ENCODE peak calls at places on chromosome 20, in five cellular contexts. M is stimulated activated CD4-positive, alpha-beta T cell treated with anti-CD3 and anti-CD28 coated beads, Interleukin-12 subunit alpha, Interleukin-12 subunit beta, amount 100 ng/mL, for 4 hours; W is glutamatergic neuron; P is fibroblast of villous mesenchyme; G is psoas muscle. I is an unnamed sample.

GRCh38 chr20:19012671-19013070 is 199.1 kb downstream of the SCP2D1 start:
- DNase-seq in G (no peak), P (peak), W (no peak), M (no peak), I (no peak)

GRCh38 chr20:62959998-62960436 is 7.5 kb downstream of the SLC17A9 start:
- DNase-seq in G (no peak), P (no peak), W (no peak), M (no peak), I (no peak)

GRCh38 chr20:34637245-34638185 is 39.4 kb downstream of the PIGU start:
- DNase-seq in M (no peak), P (peak), W (no peak), G (no peak), I (no peak)

GRCh38 chr20:38809942-38810341 is 4.4 kb downstream of the PPP1R16B start:
- DNase-seq in W (no peak), M (no peak), P (no peak), G (no peak), I (no peak)

GRCh38 chr20:32505723-32506473 is 79.2 kb downstream of the NOL4L start:
- DNase-seq in M (no peak), P (no peak), W (peak), G (no peak), I (no peak)

GRCh38 chr20:13898012-13898612 is 92.3 kb downstream of the SEL1L2 start:
- DNase-seq in W (no peak), G (no peak), P (no peak), M (no peak), I (no peak)

GRCh38 chr20:5211803-5212714 is 85.3 kb downstream of the CDS2 start:
- DNase-seq in G (no peak), W (no peak), M (no peak), P (no peak), I (no peak)

GRCh38 chr20:4666001-4666470 is 55.7 kb upstream of the PRND start:
- DNase-seq in M (no peak), W (no peak), P (peak), G (no peak), I (peak)

GRCh38 chr20:12581644-12582350 is 427.0 kb upstream of the SPTLC3 start:
- DNase-seq in M (no peak), P (no peak), W (no peak), G (no peak), I (no peak)

GRCh38 chr20:25300496-25301170 is 52.7 kb downstream of the PYGB start:
- DNase-seq in M (no peak), G (no peak), W (no peak), P (peak), I (no peak)

GRCh38 chr20:44615169-44615791 is 32.9 kb downstream of the PKIG start:
- DNase-seq in P (no peak), G (no peak), W (no peak), M (no peak), I (no peak)

GRCh38 chr20:54856202-54856601 is 380.8 kb downstream of the DOK5 start:
- DNase-seq in M (no peak), P (no peak), W (no peak), G (no peak), I (no peak)

GRCh38 chr20:40565681-40566040 is 123.4 kb downstream of the MAFB start:
- DNase-seq in M (no peak), G (no peak), P (no peak), W (no peak), I (no peak)

GRCh38 chr20:20334489-20334888 is 33.4 kb upstream of the INSM1 start:
- DNase-seq in W (no peak), G (no peak), M (no peak), P (no peak), I (no peak)

GRCh38 chr20:59174975-59175374 is 11.4 kb downstream of the ZNF831 start:
- DNase-seq in P (no peak), M (no peak), W (no peak), G (no peak), I (no peak)

GRCh38 chr20:2101057-2101934 is at the start of gene STK35:
- DNase-seq in M (peak), P (peak), G (no peak), W (peak), I (peak)

GRCh38 chr20:32382102-32382950 is 24.2 kb downstream of the ASXL1 start:
- DNase-seq in W (no peak), M (no peak), G (no peak), P (no peak), I (no peak)

GRCh38 chr20:32017711-32018251 is 7.5 kb downstream of the CCM2L start:
- DNase-seq in G (no peak), M (peak), P (no peak), W (peak), I (peak)

GRCh38 chr20:58277578-58278344 is 31.8 kb upstream of the RAB22A start:
- DNase-seq in P (no peak), M (no peak), W (no peak), G (no peak), I (no peak)

GRCh38 chr20:57392130-57392445 is 892 bp downstream of the RBM38 start:
- DNase-seq in G (no peak), M (no peak), P (no peak), W (no peak), I (no peak)

GRCh38 chr20:20060234-20060998 is 8.1 kb downstream of the CFAP61 start:
- DNase-seq in G (no peak), M (no peak), P (no peak), W (no peak), I (no peak)

GRCh38 chr20:48923149-48923718 is 1.7 kb downstream of the ARFGEF2 start:
- DNase-seq in P (peak), G (no peak), M (no peak), W (no peak), I (no peak)

GRCh38 chr20:22502731-22503191 is 81.6 kb downstream of the FOXA2 start:
- DNase-seq in G (no peak), P (no peak), M (no peak), W (peak), I (no peak)

GRCh38 chr20:44714701-44715494 is at the start of gene CCN5:
- DNase-seq in W (no peak), G (peak), M (no peak), P (peak), I (no peak)

GRCh38 chr20:49620364-49621240 is 52.7 kb upstream of the PTGIS start:
- DNase-seq in G (no peak), M (no peak), P (no peak), W (no peak), I (no peak)

GRCh38 chr20:1391640-1392442 is 1.0 kb downstream of the FKBP1A start:
- DNase-seq in M (no peak), G (peak), P (peak), W (peak), I (no peak)

GRCh38 chr20:51750037-51750769 is 18.0 kb downstream of the ATP9A start:
- DNase-seq in M (peak), G (peak), P (peak), W (no peak), I (no peak)

GRCh38 chr20:45370571-45371204 is 7.4 kb downstream of the TP53TG5 start:
- DNase-seq in G (no peak), P (no peak), M (no peak), W (no peak), I (no peak)

GRCh38 chr20:52972965-52973819 is 1.0 kb downstream of the TSHZ2 start:
- DNase-seq in P (no peak), W (peak), M (peak), G (peak), I (peak)

GRCh38 chr20:6829510-6830116 is 62.1 kb downstream of the BMP2 start:
- DNase-seq in P (peak), G (no peak), M (no peak), W (no peak), I (no peak)